ENCODE peak calls at places on chromosomes 2 and 18, in five cellular contexts. B is vagina, D is WERI-Rb-1, L is suprapubic skin, V is hepatocyte. J is an unnamed sample.

GRCh38 chr2:238643400-238643907 is 204.4 kb upstream of the TWIST2 start:
- DNase-seq in B (no peak), D (no peak), L (no peak), V (no peak), J (no peak)

GRCh38 chr2:28810384-28811285 is at the start of gene SPDYA:
- DNase-seq in B (no peak), D (no peak), L (no peak), V (peak), J (peak)

GRCh38 chr2:75098856-75099255 is 100.5 kb downstream of the TACR1 start:
- DNase-seq in B (no peak), D (peak), L (no peak), V (peak), J (no peak)

GRCh38 chr18:46071894-46072867 is at the start of gene PSTPIP2:
- DNase-seq in B (no peak), D (peak), L (peak), V (peak), J (peak)

GRCh38 chr2:221780281-221780688 is 208.2 kb upstream of the EPHA4 start:
- DNase-seq in B (no peak), D (no peak), L (no peak), V (peak), J (no peak)

GRCh38 chr2:238285653-238286082 is 2.7 kb downstream of the PER2 start:
- DNase-seq in B (no peak), D (no peak), L (peak), V (peak), J (peak)

GRCh38 chr2:177405029-177405692 is 12.6 kb downstream of the AGPS start:
- DNase-seq in B (no peak), D (no peak), L (no peak), V (no peak), J (no peak)

GRCh38 chr2:112065966-112066365 is 10.9 kb downstream of the TMEM87B start:
- DNase-seq in B (no peak), D (no peak), L (no peak), V (no peak), J (no peak)

GRCh38 chr2:24642351-24642750 is 150.8 kb downstream of the PTRHD1 start:
- DNase-seq in B (no peak), D (no peak), L (no peak), V (no peak), J (no peak)

GRCh38 chr18:76824754-76825153 is 2.4 kb downstream of the ZNF236 start:
- DNase-seq in B (no peak), D (no peak), L (no peak), V (no peak), J (no peak)

GRCh38 chr18:76823166-76823539 is 796 bp downstream of the ZNF236 start:
- DNase-seq in B (no peak), D (no peak), L (no peak), V (no peak), J (no peak)

GRCh38 chr18:76822510-76823165 is at the start of gene ZNF236:
- DNase-seq in B (no peak), D (peak), L (peak), V (peak), J (no peak)

GRCh38 chr18:76824136-76824676 is 1.8 kb downstream of the ZNF236 start:
- DNase-seq in B (no peak), D (no peak), L (no peak), V (no peak), J (no peak)

DNA sequence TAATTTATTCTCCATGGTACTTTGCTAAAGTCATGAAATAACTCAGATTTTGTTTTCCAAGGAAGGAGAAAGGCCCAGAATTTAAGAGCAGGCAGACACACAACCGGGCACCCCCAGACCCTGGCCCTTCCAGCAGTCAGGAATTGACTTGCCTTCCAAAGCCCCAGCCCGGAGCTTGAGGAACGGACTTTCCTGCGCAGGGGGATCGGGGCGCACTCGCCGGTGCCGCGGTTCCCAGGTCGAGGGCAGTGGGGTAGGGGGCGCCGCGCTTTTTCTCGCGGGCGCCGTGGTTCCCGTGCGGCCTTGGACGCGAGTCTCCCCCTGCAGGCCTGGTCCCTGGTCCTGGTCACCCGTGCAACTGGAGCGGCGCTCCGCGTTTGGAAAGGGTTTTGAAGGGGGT is 1.2 kb downstream of the ZNF236 start:
- DNase-seq in B (no peak), D (no peak), L (no peak), V (peak), J (peak)
- H3K27ac ChIP-seq in B (peak), D (peak), L (peak), V (peak), J (peak)

GRCh38 chr2:68330691-68331090 is 10.9 kb upstream of the CNRIP1 start:
- DNase-seq in B (no peak), D (no peak), L (no peak), V (no peak), J (no peak)

GRCh38 chr2:68333009-68333408 is 13.3 kb upstream of the CNRIP1 start:
- DNase-seq in B (no peak), D (no peak), L (no peak), V (no peak), J (no peak)

GRCh38 chr2:68325056-68325455 is 5.3 kb upstream of the CNRIP1 start:
- DNase-seq in B (no peak), D (no peak), L (no peak), V (no peak), J (no peak)

GRCh38 chr2:68333931-68334330 is 14.2 kb upstream of the CNRIP1 start:
- DNase-seq in B (no peak), D (no peak), L (no peak), V (no peak), J (no peak)

GRCh38 chr2:68328901-68329300 is 9.2 kb upstream of the CNRIP1 start:
- DNase-seq in B (no peak), D (no peak), L (no peak), V (no peak), J (no peak)
- TF ChIP-seq CTCF in B (no peak), D (no peak), L (no peak), V (no peak), J (no peak)

DNA sequence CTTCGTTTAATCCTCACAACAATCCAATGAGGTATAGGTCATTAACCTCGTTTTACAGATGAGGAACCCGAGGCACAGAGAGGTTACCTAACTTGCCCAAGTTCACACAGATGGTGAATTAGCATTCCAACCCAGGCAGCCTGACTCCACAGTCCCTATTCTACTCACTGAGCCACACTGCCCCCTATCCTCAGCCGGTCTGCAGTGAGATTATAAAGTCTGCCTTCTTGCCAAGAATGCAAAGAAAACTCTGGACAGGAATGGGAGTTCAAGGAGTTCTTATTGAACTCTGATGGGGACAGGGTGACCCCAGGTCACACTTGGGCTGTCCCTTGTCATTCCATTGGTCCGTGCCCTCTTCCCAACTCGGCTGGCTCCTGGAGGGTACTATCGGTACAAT is 118.1 kb upstream of the MSH6 start:
- DNase-seq in B (no peak), D (peak), L (no peak), V (no peak), J (no peak)
- H3K4me3 ChIP-seq in B (no peak), D (no peak), L (no peak), V (no peak), J (no peak)

GRCh38 chr18:58362027-58362575 is 266.8 kb downstream of the ALPK2 start:
- DNase-seq in B (no peak), D (no peak), L (no peak), V (peak), J (no peak)
- H3K27ac ChIP-seq in B (peak), D (no peak), L (no peak), V (peak), J (peak)

GRCh38 chr2:120289221-120289906 is 36.7 kb downstream of the RALB start:
- DNase-seq in B (no peak), D (no peak), L (no peak), V (no peak), J (no peak)
- TF ChIP-seq CTCF in B (no peak), D (peak), L (no peak), V (no peak), J (no peak)

DNA sequence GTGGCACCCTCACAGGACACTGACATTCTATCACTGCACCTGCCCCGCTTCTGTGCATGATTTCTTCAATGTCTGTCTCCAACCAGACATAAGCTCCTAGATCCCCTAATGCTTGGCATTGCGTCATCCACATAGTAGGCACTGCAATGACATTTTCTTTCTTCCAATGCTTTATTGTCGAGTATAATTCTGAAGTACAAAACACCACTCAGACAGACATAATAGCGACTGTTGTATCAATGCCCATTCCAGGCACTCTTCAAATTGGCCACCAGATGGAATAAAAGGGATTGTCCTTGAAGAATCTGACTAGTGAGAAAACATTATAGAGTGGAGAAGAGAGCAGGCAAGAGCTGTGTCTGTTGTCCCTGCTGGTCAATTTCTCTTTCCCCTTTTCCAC is 89.0 kb downstream of the LPIN1 start:
- DNase-seq in B (no peak), D (no peak), L (no peak), V (no peak), J (no peak)
- H3K4me3 ChIP-seq in B (no peak), D (no peak), L (no peak), V (no peak), J (no peak)

DNA sequence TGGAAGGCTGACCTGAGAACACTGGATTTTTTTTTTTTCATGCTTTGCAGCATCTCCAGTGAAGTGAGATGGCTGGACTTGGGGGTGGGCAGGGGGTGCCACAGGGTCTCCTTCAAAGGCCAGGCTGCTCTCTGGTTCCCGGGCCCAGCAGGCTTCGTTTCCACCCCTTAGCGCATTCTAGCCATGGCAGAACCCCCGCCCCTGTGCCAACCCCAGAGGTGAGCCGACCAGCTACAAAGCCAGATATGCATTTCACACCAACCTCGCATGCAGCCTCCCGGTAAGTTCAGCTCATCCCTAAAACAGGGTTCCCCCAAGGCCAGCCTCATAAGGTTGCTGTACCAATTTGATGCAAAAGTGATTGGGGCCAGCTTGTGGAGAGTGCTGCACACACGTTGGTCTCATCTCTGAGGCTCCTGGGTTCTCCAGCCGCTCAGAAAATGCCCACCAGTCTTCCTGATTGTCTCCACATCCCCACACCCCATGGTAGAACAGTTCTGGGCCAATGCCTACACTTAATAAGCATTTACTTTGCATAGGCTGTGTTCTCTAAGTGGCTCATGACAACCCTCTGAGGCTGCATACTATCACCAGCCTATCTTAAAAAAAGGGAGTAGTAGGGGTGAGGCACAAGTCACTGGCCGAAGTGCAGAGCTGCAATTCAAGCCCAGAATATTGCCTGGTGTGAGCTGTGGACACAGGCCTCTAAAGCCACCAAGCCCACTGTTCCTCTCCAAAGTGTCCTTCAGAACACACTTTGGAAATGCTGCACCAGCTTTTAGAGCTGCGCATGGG is 23.3 kb downstream of the SMAD7 start:
- DNase-seq in B (no peak), D (no peak), L (no peak), V (no peak), J (no peak)
- H3K27ac ChIP-seq in B (peak), D (no peak), L (no peak), V (peak), J (peak)

J was measured in coronary artery.